ENCODE peak calls at places on chromosomes 2 and 18, in nine cellular contexts. One of them, this sample, is unnamed.

GRCh38 chr2:194854941-194855340 is 802.1 kb upstream of the SLC39A10 start:
- DNase-seq in HCT116: no peak
- DNase-seq in GM23338: no peak
- DNase-seq in MM.1S: no peak
- DNase-seq in OCI-LY7: no peak
- DNase-seq in hepatocyte: no peak
- DNase-seq in neural progenitor cell: no peak
- DNase-seq in SK-N-SH: no peak
- DNase-seq in PC-3: no peak
- DNase-seq in this sample: no peak

GRCh38 chr2:76498387-76498786 is 787.7 kb upstream of the GCFC2 start:
- DNase-seq in hepatocyte: no peak
- DNase-seq in neural progenitor cell: no peak
- DNase-seq in SK-N-SH: no peak
- DNase-seq in MM.1S: no peak
- DNase-seq in PC-3: no peak
- DNase-seq in HCT116: no peak
- DNase-seq in OCI-LY7: no peak
- DNase-seq in GM23338: no peak
- DNase-seq in this sample: no peak

GRCh38 chr18:10044054-10044453 is 130.2 kb downstream of the VAPA start:
- DNase-seq in hepatocyte: no peak
- DNase-seq in MM.1S: no peak
- DNase-seq in neural progenitor cell: no peak
- DNase-seq in GM23338: peak
- DNase-seq in OCI-LY7: no peak
- DNase-seq in PC-3: no peak
- DNase-seq in SK-N-SH: no peak
- DNase-seq in HCT116: no peak
- DNase-seq in this sample: no peak

GRCh38 chr2:227748079-227748478 is 2.4 kb downstream of the SCYGR8 start:
- DNase-seq in neural progenitor cell: peak
- DNase-seq in HCT116: peak
- DNase-seq in OCI-LY7: no peak
- DNase-seq in MM.1S: no peak
- DNase-seq in GM23338: peak
- DNase-seq in hepatocyte: no peak
- DNase-seq in PC-3: peak
- DNase-seq in SK-N-SH: no peak
- DNase-seq in this sample: peak

GRCh38 chr2:178412047-178412446 is 38.9 kb downstream of the PRKRA start:
- DNase-seq in GM23338: no peak
- DNase-seq in PC-3: peak
- DNase-seq in HCT116: no peak
- DNase-seq in MM.1S: no peak
- DNase-seq in SK-N-SH: no peak
- DNase-seq in hepatocyte: no peak
- DNase-seq in neural progenitor cell: no peak
- DNase-seq in OCI-LY7: no peak
- DNase-seq in this sample: no peak

GRCh38 chr2:167784071-167784400 is 463.4 kb downstream of the STK39 start:
- DNase-seq in MM.1S: no peak
- DNase-seq in OCI-LY7: no peak
- DNase-seq in SK-N-SH: no peak
- DNase-seq in hepatocyte: no peak
- DNase-seq in neural progenitor cell: peak
- DNase-seq in HCT116: no peak
- DNase-seq in PC-3: no peak
- DNase-seq in GM23338: no peak
- DNase-seq in this sample: no peak

GRCh38 chr2:230130668-230131364 is 62.1 kb upstream of the SLC16A14 start:
- DNase-seq in MM.1S: no peak
- DNase-seq in hepatocyte: peak
- DNase-seq in OCI-LY7: no peak
- DNase-seq in SK-N-SH: no peak
- DNase-seq in HCT116: peak
- DNase-seq in PC-3: no peak
- DNase-seq in GM23338: no peak
- DNase-seq in neural progenitor cell: no peak
- DNase-seq in this sample: peak

GRCh38 chr2:9275399-9275798 is 68.8 kb downstream of the ASAP2 start:
- DNase-seq in hepatocyte: no peak
- DNase-seq in MM.1S: no peak
- DNase-seq in SK-N-SH: no peak
- DNase-seq in HCT116: no peak
- DNase-seq in neural progenitor cell: no peak
- DNase-seq in OCI-LY7: no peak
- DNase-seq in PC-3: no peak
- DNase-seq in GM23338: no peak
- DNase-seq in this sample: no peak

GRCh38 chr2:237299897-237300296 is 114.1 kb downstream of the COL6A3 start:
- DNase-seq in HCT116: peak
- DNase-seq in SK-N-SH: no peak
- DNase-seq in OCI-LY7: no peak
- DNase-seq in GM23338: no peak
- DNase-seq in hepatocyte: no peak
- DNase-seq in neural progenitor cell: no peak
- DNase-seq in MM.1S: no peak
- DNase-seq in PC-3: peak
- DNase-seq in this sample: peak

GRCh38 chr2:238856713-238857567 is 9.1 kb downstream of the TWIST2 start:
- DNase-seq in OCI-LY7: no peak
- DNase-seq in neural progenitor cell: no peak
- DNase-seq in GM23338: no peak
- DNase-seq in MM.1S: no peak
- DNase-seq in PC-3: no peak
- DNase-seq in hepatocyte: no peak
- DNase-seq in HCT116: no peak
- DNase-seq in SK-N-SH: no peak
- DNase-seq in this sample: peak

GRCh38 chr2:12717988-12718661 is 1.4 kb downstream of the TRIB2 start:
- DNase-seq in HCT116: no peak
- DNase-seq in OCI-LY7: peak
- DNase-seq in hepatocyte: peak
- DNase-seq in MM.1S: peak
- DNase-seq in SK-N-SH: peak
- DNase-seq in neural progenitor cell: peak
- DNase-seq in PC-3: peak
- DNase-seq in GM23338: peak
- DNase-seq in this sample: peak

GRCh38 chr2:69304685-69305084 is 82.3 kb downstream of the GFPT1 start:
- DNase-seq in MM.1S: no peak
- DNase-seq in PC-3: no peak
- DNase-seq in GM23338: peak
- DNase-seq in HCT116: no peak
- DNase-seq in SK-N-SH: no peak
- DNase-seq in OCI-LY7: no peak
- DNase-seq in hepatocyte: no peak
- DNase-seq in neural progenitor cell: peak
- DNase-seq in this sample: no peak

GRCh38 chr2:69306897-69307695 is 79.9 kb downstream of the GFPT1 start:
- DNase-seq in PC-3: peak
- DNase-seq in hepatocyte: peak
- DNase-seq in HCT116: peak
- DNase-seq in SK-N-SH: peak
- DNase-seq in MM.1S: peak
- DNase-seq in neural progenitor cell: peak
- DNase-seq in OCI-LY7: peak
- DNase-seq in GM23338: peak
- DNase-seq in this sample: peak

GRCh38 chr2:69305166-69305565 is 81.9 kb downstream of the GFPT1 start:
- DNase-seq in MM.1S: no peak
- DNase-seq in OCI-LY7: no peak
- DNase-seq in PC-3: no peak
- DNase-seq in hepatocyte: no peak
- DNase-seq in SK-N-SH: no peak
- DNase-seq in HCT116: no peak
- DNase-seq in GM23338: no peak
- DNase-seq in neural progenitor cell: no peak
- DNase-seq in this sample: no peak

GRCh38 chr2:69306612-69306896 is 80.5 kb downstream of the GFPT1 start:
- DNase-seq in GM23338: no peak
- DNase-seq in MM.1S: no peak
- DNase-seq in OCI-LY7: no peak
- DNase-seq in neural progenitor cell: no peak
- DNase-seq in hepatocyte: no peak
- DNase-seq in SK-N-SH: no peak
- DNase-seq in HCT116: no peak
- DNase-seq in PC-3: no peak
- DNase-seq in this sample: no peak

DNA sequence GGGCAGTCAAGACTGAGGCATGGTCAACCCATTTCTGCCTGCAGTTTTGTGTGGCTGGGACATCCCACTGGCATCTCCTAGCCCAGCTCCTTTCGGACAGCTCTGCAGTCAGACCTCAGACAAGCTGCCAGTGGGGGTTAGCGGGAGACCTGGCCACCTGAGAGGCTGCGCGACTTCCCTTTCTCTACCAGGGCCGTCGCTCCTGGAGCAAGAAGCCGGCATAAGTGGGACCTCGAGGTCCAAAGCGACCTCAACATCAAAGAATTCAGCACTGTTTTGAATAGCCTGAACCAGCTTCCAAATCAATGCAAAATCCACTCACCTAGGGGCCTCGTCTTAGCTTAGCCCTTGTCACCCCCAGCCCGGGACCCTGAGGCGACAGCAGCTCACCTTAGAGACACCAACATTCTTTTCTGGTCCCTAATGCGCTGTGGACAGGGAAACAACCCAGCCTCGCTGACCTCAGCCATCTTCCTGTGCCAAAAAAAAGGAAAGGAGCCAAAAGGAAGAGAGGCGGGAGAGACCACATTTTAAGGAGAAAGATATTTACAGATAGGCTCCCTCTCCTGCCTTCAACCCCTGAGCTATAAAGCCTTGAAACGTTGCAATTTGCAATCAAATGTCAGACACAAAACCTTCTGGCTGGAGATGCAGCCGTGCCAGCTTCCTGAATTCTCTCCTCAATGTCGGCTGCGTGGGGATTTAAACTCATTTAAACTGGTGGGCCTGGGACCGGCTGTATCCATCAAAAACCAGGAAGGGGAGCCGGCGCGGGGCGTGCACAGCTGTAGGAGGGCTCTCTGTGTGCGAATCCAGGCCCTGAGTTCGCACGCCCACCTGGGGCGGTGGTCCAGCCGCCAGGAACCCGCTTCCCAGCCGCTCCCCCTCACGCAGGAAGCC is 81.1 kb downstream of the GFPT1 start:
- DNase-seq in HCT116: no peak
- DNase-seq in MM.1S: no peak
- DNase-seq in hepatocyte: peak
- DNase-seq in OCI-LY7: no peak
- DNase-seq in GM23338: peak
- DNase-seq in PC-3: no peak
- DNase-seq in neural progenitor cell: peak
- DNase-seq in SK-N-SH: peak
- DNase-seq in this sample: peak
- H2AFZ ChIP-seq in HCT116: peak
- H2AFZ ChIP-seq in MM.1S: peak
- H2AFZ ChIP-seq in hepatocyte: peak
- H2AFZ ChIP-seq in OCI-LY7: no peak
- H2AFZ ChIP-seq in GM23338: peak
- H2AFZ ChIP-seq in PC-3: peak
- H2AFZ ChIP-seq in neural progenitor cell: peak
- H2AFZ ChIP-seq in SK-N-SH: peak
- H2AFZ ChIP-seq in this sample: peak

DNA sequence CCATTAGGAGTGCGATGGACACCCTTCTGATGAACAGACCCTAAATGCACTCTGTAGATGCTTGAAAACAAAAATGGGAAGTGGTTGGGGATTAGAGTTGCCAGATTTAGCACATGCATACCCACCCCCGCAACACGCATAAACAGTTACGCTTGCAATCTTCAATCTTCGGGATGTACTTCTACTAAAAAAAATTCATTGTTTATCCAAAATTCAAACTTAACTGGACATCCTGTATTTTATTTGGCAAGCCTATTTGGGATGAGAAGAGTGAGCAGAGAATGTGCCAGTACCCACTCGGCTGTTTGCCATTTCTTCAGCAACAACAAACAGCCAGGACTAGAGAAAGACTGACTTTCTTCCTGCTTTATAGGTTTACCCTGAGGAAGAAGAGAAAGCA is 18.4 kb downstream of the KIAA2012 start:
- DNase-seq in PC-3: no peak
- DNase-seq in HCT116: no peak
- DNase-seq in OCI-LY7: no peak
- DNase-seq in neural progenitor cell: no peak
- DNase-seq in MM.1S: no peak
- DNase-seq in SK-N-SH: no peak
- DNase-seq in hepatocyte: no peak
- DNase-seq in GM23338: no peak
- DNase-seq in this sample: no peak
- TF ChIP-seq EZH2phosphoT487 in PC-3: no peak
- TF ChIP-seq EZH2phosphoT487 in HCT116: no peak
- TF ChIP-seq EZH2phosphoT487 in OCI-LY7: no peak
- TF ChIP-seq EZH2phosphoT487 in neural progenitor cell: no peak
- TF ChIP-seq EZH2phosphoT487 in MM.1S: no peak
- TF ChIP-seq EZH2phosphoT487 in SK-N-SH: no peak
- TF ChIP-seq EZH2phosphoT487 in hepatocyte: no peak
- TF ChIP-seq EZH2phosphoT487 in GM23338: no peak
- TF ChIP-seq EZH2phosphoT487 in this sample: no peak

GRCh38 chr2:36779462-36779861 is 83.0 kb downstream of the VIT start:
- DNase-seq in GM23338: no peak
- DNase-seq in MM.1S: no peak
- DNase-seq in hepatocyte: no peak
- DNase-seq in SK-N-SH: no peak
- DNase-seq in HCT116: no peak
- DNase-seq in OCI-LY7: no peak
- DNase-seq in PC-3: no peak
- DNase-seq in neural progenitor cell: no peak
- DNase-seq in this sample: no peak
- H2AFZ ChIP-seq in GM23338: no peak
- H2AFZ ChIP-seq in MM.1S: no peak
- H2AFZ ChIP-seq in hepatocyte: no peak
- H2AFZ ChIP-seq in SK-N-SH: no peak
- H2AFZ ChIP-seq in HCT116: no peak
- H2AFZ ChIP-seq in OCI-LY7: no peak
- H2AFZ ChIP-seq in PC-3: no peak
- H2AFZ ChIP-seq in neural progenitor cell: no peak
- H2AFZ ChIP-seq in this sample: peak

GRCh38 chr2:133062946-133063345 is 392.9 kb upstream of the LYPD1 start:
- DNase-seq in HCT116: no peak
- DNase-seq in GM23338: no peak
- DNase-seq in MM.1S: no peak
- DNase-seq in neural progenitor cell: no peak
- DNase-seq in SK-N-SH: no peak
- DNase-seq in PC-3: no peak
- DNase-seq in OCI-LY7: no peak
- DNase-seq in hepatocyte: no peak
- DNase-seq in this sample: peak

GRCh38 chr2:133062174-133062573 is 392.2 kb upstream of the LYPD1 start:
- DNase-seq in PC-3: no peak
- DNase-seq in hepatocyte: no peak
- DNase-seq in neural progenitor cell: no peak
- DNase-seq in GM23338: no peak
- DNase-seq in OCI-LY7: no peak
- DNase-seq in MM.1S: no peak
- DNase-seq in HCT116: no peak
- DNase-seq in SK-N-SH: no peak
- DNase-seq in this sample: no peak

DNA sequence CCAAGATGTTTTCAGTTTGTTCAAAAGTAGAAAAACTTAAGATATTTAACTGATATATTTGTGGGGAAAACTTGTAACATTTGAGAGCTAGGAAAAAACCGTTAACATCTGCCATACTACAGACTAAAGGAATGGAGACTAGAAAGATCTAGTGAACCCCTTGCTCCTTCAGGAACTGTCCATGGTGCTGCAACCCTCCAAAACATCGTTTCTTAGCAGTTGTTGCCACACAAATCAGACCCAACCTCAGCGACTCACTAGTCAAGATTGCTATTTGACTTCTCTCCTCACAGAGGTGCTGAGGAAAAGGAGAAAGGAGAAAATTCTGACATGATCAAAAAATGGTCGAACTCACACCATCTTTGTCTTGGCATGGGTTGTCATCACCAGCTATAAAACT is 393.8 kb upstream of the LYPD1 start:
- DNase-seq in PC-3: peak
- DNase-seq in neural progenitor cell: peak
- DNase-seq in SK-N-SH: no peak
- DNase-seq in HCT116: no peak
- DNase-seq in OCI-LY7: peak
- DNase-seq in hepatocyte: peak
- DNase-seq in MM.1S: peak
- DNase-seq in GM23338: peak
- DNase-seq in this sample: peak
- TF ChIP-seq EZH2phosphoT487 in PC-3: no peak
- TF ChIP-seq EZH2phosphoT487 in neural progenitor cell: no peak
- TF ChIP-seq EZH2phosphoT487 in SK-N-SH: no peak
- TF ChIP-seq EZH2phosphoT487 in HCT116: no peak
- TF ChIP-seq EZH2phosphoT487 in OCI-LY7: no peak
- TF ChIP-seq EZH2phosphoT487 in hepatocyte: no peak
- TF ChIP-seq EZH2phosphoT487 in MM.1S: no peak
- TF ChIP-seq EZH2phosphoT487 in GM23338: no peak
- TF ChIP-seq EZH2phosphoT487 in this sample: no peak